ENCODE peak calls at places on chromosomes 1 and 21, in nine cellular contexts. One of them, this sample, is unnamed.
A peak's percentile ranks its signal among the peaks of the same experiment; 100 is the strongest.

GRCh38 chr1:222786107-222786506 is 28.7 kb upstream of the DISP1 start:
- DNase-seq in BJ: no peak
- DNase-seq in EL: no peak
- DNase-seq in AG08395: no peak
- DNase-seq in LoVo: no peak
- DNase-seq in left ventricle myocardium inferior: no peak
- DNase-seq in amygdala: no peak
- DNase-seq in left colon: no peak
- DNase-seq in GM13976: no peak
- DNase-seq in this sample: no peak

GRCh38 chr1:198890531-198890930 is 251.7 kb downstream of the PTPRC start:
- DNase-seq in BJ: no peak
- DNase-seq in EL: peak; percentile 51
- DNase-seq in AG08395: no peak
- DNase-seq in LoVo: peak; percentile 34
- DNase-seq in left ventricle myocardium inferior: no peak
- DNase-seq in amygdala: no peak
- DNase-seq in left colon: no peak
- DNase-seq in GM13976: no peak
- DNase-seq in this sample: no peak

GRCh38 chr1:109547412-109548320 is 749 bp upstream of the GNAI3 start:
- DNase-seq in BJ: no peak
- DNase-seq in EL: peak; percentile 28
- DNase-seq in AG08395: no peak
- DNase-seq in LoVo: no peak
- DNase-seq in left ventricle myocardium inferior: no peak
- DNase-seq in amygdala: no peak
- DNase-seq in left colon: no peak
- DNase-seq in GM13976: peak; percentile 29
- DNase-seq in this sample: peak; percentile 32

GRCh38 chr1:50350421-50350820 is 72.8 kb downstream of the DMRTA2 start:
- DNase-seq in BJ: no peak
- DNase-seq in EL: no peak
- DNase-seq in AG08395: no peak
- DNase-seq in LoVo: no peak
- DNase-seq in left ventricle myocardium inferior: no peak
- DNase-seq in amygdala: no peak
- DNase-seq in left colon: no peak
- DNase-seq in GM13976: no peak
- DNase-seq in this sample: no peak

GRCh38 chr1:214882621-214883020 is 199.9 kb upstream of the KCNK2 start:
- DNase-seq in BJ: no peak
- DNase-seq in EL: no peak
- DNase-seq in AG08395: no peak
- DNase-seq in LoVo: no peak
- DNase-seq in left ventricle myocardium inferior: no peak
- DNase-seq in amygdala: no peak
- DNase-seq in left colon: no peak
- DNase-seq in GM13976: no peak
- DNase-seq in this sample: no peak

GRCh38 chr21:31220567-31220966 is 123.5 kb downstream of the TIAM1 start:
- DNase-seq in BJ: no peak
- DNase-seq in EL: no peak
- DNase-seq in AG08395: peak; percentile 41
- DNase-seq in LoVo: no peak
- DNase-seq in left ventricle myocardium inferior: no peak
- DNase-seq in amygdala: peak; percentile 36
- DNase-seq in left colon: no peak
- DNase-seq in GM13976: no peak
- DNase-seq in this sample: no peak

GRCh38 chr1:18200136-18200717 is 92.6 kb downstream of the IGSF21 start:
- DNase-seq in BJ: no peak
- DNase-seq in EL: no peak
- DNase-seq in AG08395: no peak
- DNase-seq in LoVo: no peak
- DNase-seq in left ventricle myocardium inferior: no peak
- DNase-seq in amygdala: peak; percentile 10
- DNase-seq in left colon: no peak
- DNase-seq in GM13976: no peak
- DNase-seq in this sample: no peak

GRCh38 chr1:150409504-150410362 is 45.8 kb downstream of the RPRD2 start:
- DNase-seq in BJ: no peak
- DNase-seq in EL: no peak
- DNase-seq in AG08395: no peak
- DNase-seq in LoVo: no peak
- DNase-seq in left ventricle myocardium inferior: no peak
- DNase-seq in amygdala: no peak
- DNase-seq in left colon: no peak
- DNase-seq in GM13976: no peak
- DNase-seq in this sample: no peak

GRCh38 chr1:46621930-46622329 is 5.3 kb upstream of the MOB3C start:
- DNase-seq in BJ: no peak
- DNase-seq in EL: peak; percentile 59
- DNase-seq in AG08395: peak; percentile 56
- DNase-seq in LoVo: peak; percentile 49
- DNase-seq in left ventricle myocardium inferior: no peak
- DNase-seq in amygdala: no peak
- DNase-seq in left colon: no peak
- DNase-seq in GM13976: no peak
- DNase-seq in this sample: no peak

GRCh38 chr1:201831371-201831770 is 2.4 kb downstream of the IPO9 start:
- DNase-seq in BJ: no peak
- DNase-seq in EL: no peak
- DNase-seq in AG08395: no peak
- DNase-seq in LoVo: no peak
- DNase-seq in left ventricle myocardium inferior: no peak
- DNase-seq in amygdala: no peak
- DNase-seq in left colon: no peak
- DNase-seq in GM13976: no peak
- DNase-seq in this sample: no peak

GRCh38 chr1:1058088-1058905 is 15.8 kb downstream of the RNF223 start:
- DNase-seq in BJ: no peak
- DNase-seq in EL: no peak
- DNase-seq in AG08395: no peak
- DNase-seq in LoVo: no peak
- DNase-seq in left ventricle myocardium inferior: no peak
- DNase-seq in amygdala: no peak
- DNase-seq in left colon: no peak
- DNase-seq in GM13976: no peak
- DNase-seq in this sample: no peak

GRCh38 chr1:154483941-154484803 is 17.8 kb upstream of the TDRD10 start:
- DNase-seq in BJ: no peak
- DNase-seq in EL: peak; percentile 45
- DNase-seq in AG08395: no peak
- DNase-seq in LoVo: peak; percentile 70
- DNase-seq in left ventricle myocardium inferior: no peak
- DNase-seq in amygdala: no peak
- DNase-seq in left colon: no peak
- DNase-seq in GM13976: no peak
- DNase-seq in this sample: no peak

GRCh38 chr21:16420086-16420724 is 690.4 kb downstream of the USP25 start:
- DNase-seq in BJ: no peak
- DNase-seq in EL: peak; percentile 44
- DNase-seq in AG08395: peak; percentile 5
- DNase-seq in LoVo: peak; percentile 8
- DNase-seq in left ventricle myocardium inferior: peak; percentile 38
- DNase-seq in amygdala: peak; percentile 64
- DNase-seq in left colon: no peak
- DNase-seq in GM13976: no peak
- DNase-seq in this sample: no peak

GRCh38 chr1:224526771-224527170 is 89.3 kb upstream of the CNIH3 start:
- DNase-seq in BJ: no peak
- DNase-seq in EL: no peak
- DNase-seq in AG08395: no peak
- DNase-seq in LoVo: no peak
- DNase-seq in left ventricle myocardium inferior: no peak
- DNase-seq in amygdala: no peak
- DNase-seq in left colon: no peak
- DNase-seq in GM13976: no peak
- DNase-seq in this sample: no peak

GRCh38 chr1:219434285-219434950 is 178.5 kb downstream of the ZC3H11B start:
- DNase-seq in BJ: no peak
- DNase-seq in EL: no peak
- DNase-seq in AG08395: no peak
- DNase-seq in LoVo: no peak
- DNase-seq in left ventricle myocardium inferior: no peak
- DNase-seq in amygdala: no peak
- DNase-seq in left colon: no peak
- DNase-seq in GM13976: no peak
- DNase-seq in this sample: no peak

GRCh38 chr21:30935121-30935888 is 53.9 kb upstream of the KRTAP11-1 start:
- DNase-seq in BJ: no peak
- DNase-seq in EL: no peak
- DNase-seq in AG08395: no peak
- DNase-seq in LoVo: no peak
- DNase-seq in left ventricle myocardium inferior: no peak
- DNase-seq in amygdala: no peak
- DNase-seq in left colon: no peak
- DNase-seq in GM13976: no peak
- DNase-seq in this sample: no peak

GRCh38 chr1:185974367-185974766 is 240.2 kb downstream of the HMCN1 start:
- DNase-seq in BJ: no peak
- DNase-seq in EL: no peak
- DNase-seq in AG08395: no peak
- DNase-seq in LoVo: no peak
- DNase-seq in left ventricle myocardium inferior: no peak
- DNase-seq in amygdala: no peak
- DNase-seq in left colon: no peak
- DNase-seq in GM13976: no peak
- DNase-seq in this sample: no peak

GRCh38 chr1:152907686-152908601 is at the start of gene IVL:
- DNase-seq in BJ: no peak
- DNase-seq in EL: peak; percentile 49
- DNase-seq in AG08395: no peak
- DNase-seq in LoVo: no peak
- DNase-seq in left ventricle myocardium inferior: no peak
- DNase-seq in amygdala: no peak
- DNase-seq in left colon: no peak
- DNase-seq in GM13976: peak; percentile 57
- DNase-seq in this sample: peak; percentile 34

GRCh38 chr1:97050501-97050900 is 328.9 kb downstream of the PTBP2 start:
- DNase-seq in BJ: no peak
- DNase-seq in EL: peak; percentile 53
- DNase-seq in AG08395: peak; percentile 12
- DNase-seq in LoVo: no peak
- DNase-seq in left ventricle myocardium inferior: no peak
- DNase-seq in amygdala: no peak
- DNase-seq in left colon: no peak
- DNase-seq in GM13976: peak; percentile 4
- DNase-seq in this sample: no peak

GRCh38 chr1:243917863-243918565 is 68.0 kb upstream of the AKT3 start:
- DNase-seq in BJ: no peak
- DNase-seq in EL: peak; percentile 59
- DNase-seq in AG08395: peak; percentile 33
- DNase-seq in LoVo: no peak
- DNase-seq in left ventricle myocardium inferior: peak; percentile 15
- DNase-seq in amygdala: no peak
- DNase-seq in left colon: no peak
- DNase-seq in GM13976: no peak
- DNase-seq in this sample: no peak

GRCh38 chr1:109250454-109251276 is 1.3 kb downstream of the CELSR2 start:
- DNase-seq in BJ: no peak
- DNase-seq in EL: no peak
- DNase-seq in AG08395: no peak
- DNase-seq in LoVo: no peak
- DNase-seq in left ventricle myocardium inferior: no peak
- DNase-seq in amygdala: no peak
- DNase-seq in left colon: peak; percentile 23
- DNase-seq in GM13976: no peak
- DNase-seq in this sample: no peak

This sample was measured in GM13977.